ENCODE peak calls at places on chromosomes 13 and 19, in six cellular contexts. I, K, F, R, U and V are unnamed samples.

GRCh38 chr19:38564981-38565685 is 52.6 kb downstream of the MAP4K1 start:
- DNase-seq in U (no peak), F (peak; percentile 48), K (peak; percentile 11), R (no peak), I (no peak), V (peak; percentile 6)

GRCh38 chr13:100523437-100523836 is 65.2 kb downstream of the GGACT start:
- DNase-seq in I (no peak), K (no peak), U (no peak), R (no peak), F (no peak), V (no peak)

GRCh38 chr19:31312004-31312403 is 37.2 kb downstream of the TSHZ3 start:
- DNase-seq in U (no peak), R (no peak), I (peak; percentile 48), K (no peak), F (peak; percentile 87), V (peak; percentile 68)

GRCh38 chr19:12913871-12914690 is 5.0 kb downstream of the SYCE2 start:
- DNase-seq in U (no peak), R (no peak), F (peak; percentile 69), I (no peak), K (peak; percentile 55), V (peak; percentile 37)

GRCh38 chr13:95035311-95036109 is 265.7 kb downstream of the ABCC4 start:
- DNase-seq in U (no peak), K (no peak), R (no peak), F (no peak), I (no peak), V (no peak)

GRCh38 chr19:55593096-55593772 is 6.1 kb downstream of the FIZ1 start:
- DNase-seq in F (no peak), K (no peak), R (no peak), U (no peak), I (no peak), V (no peak)

GRCh38 chr19:17235618-17236413 is 9.8 kb downstream of the OCEL1 start:
- DNase-seq in F (peak; percentile 90), K (peak; percentile 83), R (no peak), U (no peak), I (peak; percentile 70), V (peak; percentile 72)

GRCh38 chr19:34254552-34255432 is at the start of gene GARRE1:
- DNase-seq in F (peak; percentile 61), K (peak; percentile 89), I (peak; percentile 65), U (no peak), R (no peak), V (peak; percentile 38)

GRCh38 chr19:35744688-35745327 is 410 bp downstream of the U2AF1L4 start:
- DNase-seq in R (peak; percentile 98), I (peak; percentile 97), K (peak; percentile 96), F (peak; percentile 99), U (peak; percentile 98), V (peak; percentile 96)

GRCh38 chr19:35746087-35746462 is 624 bp downstream of the PSENEN start:
- DNase-seq in R (no peak), I (no peak), K (no peak), F (peak; percentile 21), U (no peak), V (no peak)

GRCh38 chr19:35745328-35746086 is at the start of the genes PSENEN and U2AF1L4:
- DNase-seq in R (peak; percentile 99), I (peak; percentile 99), U (peak; percentile 99), F (peak; percentile 100), K (peak; percentile 98), V (peak; percentile 99)

GRCh38 chr19:35743640-35744306 is 1.4 kb downstream of the U2AF1L4 start:
- DNase-seq in I (no peak), F (no peak), R (no peak), U (no peak), K (no peak), V (no peak)

GRCh38 chr19:35744335-35744687 is 907 bp downstream of the U2AF1L4 start:
- DNase-seq in I (no peak), F (no peak), K (no peak), R (no peak), U (no peak), V (no peak)
- H3K4me1 ChIP-seq in I (peaks cover 46% of the 10 kb centered on the region), F (peaks cover 16% of the 10 kb centered on the region), K (peaks cover 37% of the 10 kb centered on the region), R (peaks cover 53% of the 10 kb centered on the region), U (peaks cover 50% of the 10 kb centered on the region), V (peaks cover 12% of the 10 kb centered on the region)

GRCh38 chr19:50238043-50238442 is 34.6 kb downstream of the MYH14 start:
- DNase-seq in R (no peak), U (no peak), F (no peak), I (peak; percentile 38), K (peak; percentile 34), V (no peak)

GRCh38 chr19:50244695-50245094 is 41.3 kb downstream of the MYH14 start:
- DNase-seq in F (no peak), I (no peak), K (no peak), U (no peak), R (no peak), V (no peak)

GRCh38 chr19:50242586-50242985 is 39.2 kb downstream of the MYH14 start:
- DNase-seq in U (no peak), K (no peak), R (no peak), I (no peak), F (peak; percentile 49), V (peak; percentile 1)

DNA sequence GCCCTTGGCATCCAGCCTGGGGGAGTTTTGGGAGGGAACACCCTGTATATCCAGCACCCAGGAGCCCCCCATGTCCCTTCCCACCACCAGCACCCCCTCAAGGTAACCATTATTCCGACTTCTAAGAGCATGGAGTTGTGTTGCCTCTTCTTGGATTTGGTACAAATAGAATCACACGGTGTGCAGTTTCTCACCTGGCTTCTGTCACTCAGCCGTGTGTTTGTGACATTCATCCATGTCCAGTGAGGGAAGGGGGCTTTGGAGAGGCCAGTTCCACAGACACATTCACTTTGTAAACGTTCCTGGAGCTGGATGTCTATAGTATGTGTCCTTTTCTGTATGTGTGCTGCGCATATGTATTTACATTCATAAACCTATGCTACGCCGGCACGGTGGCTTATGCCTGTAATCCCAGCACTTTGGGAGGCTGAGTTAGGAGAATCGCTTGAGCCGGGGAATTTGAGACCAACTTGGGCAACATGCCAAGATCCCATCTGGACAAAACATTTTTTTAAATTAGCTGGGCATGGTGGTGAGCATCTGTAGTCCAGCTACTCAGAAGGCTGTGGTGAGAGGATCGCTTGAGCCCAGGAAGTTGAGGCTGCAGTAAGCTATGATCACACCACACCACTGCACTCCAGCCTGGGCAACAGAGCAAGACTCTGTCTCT is 36.6 kb downstream of the MYH14 start:
- DNase-seq in U (no peak), F (no peak), K (peak; percentile 35), I (no peak), R (no peak), V (no peak)
- H3K27ac ChIP-seq in U (no peak overlapping the region), F (no peak overlapping the region), K (peak overlapping the region; percentile 80), I (no peak overlapping the region), R (no peak overlapping the region), V (no peak overlapping the region)

GRCh38 chr13:36337938-36338337 is 8.3 kb downstream of the SPART start:
- DNase-seq in I (no peak), U (no peak), R (no peak), F (no peak), K (no peak), V (no peak)
- H3K4me1 ChIP-seq in I (no peaks in the 10 kb centered on the region), U (peaks cover 43% of the 10 kb centered on the region), R (peaks cover 20% of the 10 kb centered on the region), F (peaks cover 31% of the 10 kb centered on the region), K (peaks cover 4% of the 10 kb centered on the region), V (no peaks in the 10 kb centered on the region)

GRCh38 chr19:42051166-42052115 is 18.6 kb downstream of the GRIK5 start:
- DNase-seq in F (peak; percentile 62), U (no peak), I (no peak), K (no peak), R (no peak), V (no peak)
- H3K27ac ChIP-seq in F (no peak overlapping the region), U (no peak overlapping the region), I (no peak overlapping the region), K (no peak overlapping the region), R (peak overlapping the region; percentile 71), V (no peak overlapping the region)

GRCh38 chr19:10195199-10195519 is 406 bp upstream of the DNMT1 start:
- DNase-seq in U (no peak), F (no peak), K (no peak), R (no peak), I (no peak), V (no peak)
- H3K4me1 ChIP-seq in U (peaks cover 27% of the 10 kb centered on the region), F (peaks cover 25% of the 10 kb centered on the region), K (peaks cover 5% of the 10 kb centered on the region), R (peaks cover 33% of the 10 kb centered on the region), I (peaks cover 11% of the 10 kb centered on the region), V (peaks cover 12% of the 10 kb centered on the region)